ENCODE peak calls at places on chromosomes 2 and 18, in five cellular contexts. One of them, this sample, is unnamed.

GRCh38 chr2:235135990-235136561 is 184.3 kb downstream of the SH3BP4 start:
- DNase-seq in NCI-H2081: peak
- DNase-seq in tibial artery: peak
- DNase-seq in OCI-M1: peak
- DNase-seq in psoas muscle: peak
- DNase-seq in this sample: peak

GRCh38 chr2:109243526-109244425 is 114.8 kb downstream of the SH3RF3 start:
- DNase-seq in tibial artery: no peak
- DNase-seq in OCI-M1: no peak
- DNase-seq in psoas muscle: no peak
- DNase-seq in NCI-H2081: no peak
- DNase-seq in this sample: no peak

GRCh38 chr2:193808877-193809276 is 1614.1 kb upstream of the TMEFF2 start:
- DNase-seq in tibial artery: no peak
- DNase-seq in OCI-M1: no peak
- DNase-seq in NCI-H2081: no peak
- DNase-seq in psoas muscle: no peak
- DNase-seq in this sample: no peak

GRCh38 chr2:232483923-232484627 is 3.6 kb downstream of the ECEL1 start:
- DNase-seq in OCI-M1: no peak
- DNase-seq in NCI-H2081: no peak
- DNase-seq in tibial artery: peak
- DNase-seq in psoas muscle: peak
- DNase-seq in this sample: no peak

GRCh38 chr2:131035112-131035825 is 58.0 kb downstream of the FAM168B start:
- DNase-seq in psoas muscle: no peak
- DNase-seq in NCI-H2081: no peak
- DNase-seq in OCI-M1: no peak
- DNase-seq in tibial artery: no peak
- DNase-seq in this sample: no peak

GRCh38 chr2:193114827-193115226 is 920.1 kb upstream of the TMEFF2 start:
- DNase-seq in OCI-M1: no peak
- DNase-seq in psoas muscle: no peak
- DNase-seq in tibial artery: no peak
- DNase-seq in NCI-H2081: no peak
- DNase-seq in this sample: no peak

GRCh38 chr2:213216461-213216860 is 65.0 kb upstream of the IKZF2 start:
- DNase-seq in NCI-H2081: no peak
- DNase-seq in psoas muscle: no peak
- DNase-seq in tibial artery: no peak
- DNase-seq in OCI-M1: no peak
- DNase-seq in this sample: no peak

GRCh38 chr18:1995041-1995612 is 576.2 kb downstream of the METTL4 start:
- DNase-seq in tibial artery: no peak
- DNase-seq in psoas muscle: no peak
- DNase-seq in OCI-M1: no peak
- DNase-seq in NCI-H2081: no peak
- DNase-seq in this sample: no peak

GRCh38 chr2:173119069-173119807 is 43.6 kb downstream of the MAP3K20 start:
- DNase-seq in OCI-M1: no peak
- DNase-seq in tibial artery: peak
- DNase-seq in NCI-H2081: peak
- DNase-seq in psoas muscle: peak
- DNase-seq in this sample: no peak

GRCh38 chr2:212423089-212423488 is 115.5 kb downstream of the ERBB4 start:
- DNase-seq in psoas muscle: no peak
- DNase-seq in NCI-H2081: no peak
- DNase-seq in tibial artery: no peak
- DNase-seq in OCI-M1: no peak
- DNase-seq in this sample: no peak

GRCh38 chr2:1974391-1974790 is 230.1 kb upstream of the PXDN start:
- DNase-seq in tibial artery: no peak
- DNase-seq in NCI-H2081: no peak
- DNase-seq in psoas muscle: no peak
- DNase-seq in OCI-M1: no peak
- DNase-seq in this sample: no peak

GRCh38 chr2:172211507-172211906 is 108.8 kb upstream of the DLX2 start:
- DNase-seq in NCI-H2081: no peak
- DNase-seq in psoas muscle: no peak
- DNase-seq in tibial artery: no peak
- DNase-seq in OCI-M1: no peak
- DNase-seq in this sample: no peak

GRCh38 chr2:147934881-147935280 is 85.7 kb downstream of the ORC4 start:
- DNase-seq in psoas muscle: no peak
- DNase-seq in OCI-M1: no peak
- DNase-seq in NCI-H2081: no peak
- DNase-seq in tibial artery: no peak
- DNase-seq in this sample: no peak

GRCh38 chr2:238308177-238308576 is 12.1 kb upstream of the TRAF3IP1 start:
- DNase-seq in OCI-M1: no peak
- DNase-seq in NCI-H2081: no peak
- DNase-seq in psoas muscle: no peak
- DNase-seq in tibial artery: no peak
- DNase-seq in this sample: no peak

GRCh38 chr2:230762317-230762896 is 49.8 kb downstream of the CAB39 start:
- DNase-seq in tibial artery: no peak
- DNase-seq in OCI-M1: peak
- DNase-seq in psoas muscle: no peak
- DNase-seq in NCI-H2081: peak
- DNase-seq in this sample: no peak

GRCh38 chr2:33859791-33860461 is 260.8 kb upstream of the FAM98A start:
- DNase-seq in psoas muscle: no peak
- DNase-seq in OCI-M1: no peak
- DNase-seq in NCI-H2081: no peak
- DNase-seq in tibial artery: no peak
- DNase-seq in this sample: no peak

GRCh38 chr2:10331702-10332401 is 29.1 kb downstream of the HPCAL1 start:
- DNase-seq in NCI-H2081: no peak
- DNase-seq in tibial artery: no peak
- DNase-seq in OCI-M1: peak
- DNase-seq in psoas muscle: peak
- DNase-seq in this sample: no peak

GRCh38 chr2:159807183-159808037 is 9.4 kb upstream of the CD302 start:
- DNase-seq in tibial artery: no peak
- DNase-seq in psoas muscle: no peak
- DNase-seq in OCI-M1: peak
- DNase-seq in NCI-H2081: peak
- DNase-seq in this sample: no peak

GRCh38 chr18:29749699-29750098 is 1292.8 kb downstream of the DSC3 start:
- DNase-seq in tibial artery: no peak
- DNase-seq in NCI-H2081: no peak
- DNase-seq in OCI-M1: no peak
- DNase-seq in psoas muscle: no peak
- DNase-seq in this sample: no peak

GRCh38 chr2:120509991-120510735 is 164.2 kb downstream of the INHBB start:
- DNase-seq in OCI-M1: no peak
- DNase-seq in tibial artery: no peak
- DNase-seq in psoas muscle: no peak
- DNase-seq in NCI-H2081: no peak
- DNase-seq in this sample: no peak

GRCh38 chr2:53210538-53210937 is 557.1 kb upstream of the CHAC2 start:
- DNase-seq in tibial artery: no peak
- DNase-seq in OCI-M1: peak
- DNase-seq in NCI-H2081: no peak
- DNase-seq in psoas muscle: no peak
- DNase-seq in this sample: no peak

GRCh38 chr2:121608367-121608766 is 40.9 kb downstream of the CLASP1 start:
- DNase-seq in NCI-H2081: no peak
- DNase-seq in tibial artery: no peak
- DNase-seq in OCI-M1: no peak
- DNase-seq in psoas muscle: no peak
- DNase-seq in this sample: no peak

This sample was measured in H1.